ENCODE peak calls at places on chromosome 16, in four cellular contexts. H is EH, F is activated T-helper 1 cell treated with Interleukin-2 at 50 U/mL for 16 hours, M is amniotic epithelial cell. O is an unnamed sample.

GRCh38 chr16:9597967-9598730 is 506.7 kb downstream of the HAPSTR1 start:
- DNase-seq in H (no peak), M (no peak), F (no peak), O (no peak)

GRCh38 chr16:47142469-47143328 is 1.0 kb downstream of the NETO2 start:
- DNase-seq in M (peak; percentile 53), H (peak; percentile 34), F (peak; percentile 1), O (peak; percentile 45)

GRCh38 chr16:89983550-89983949 is 35.0 kb downstream of the DEF8 start:
- DNase-seq in M (no peak), F (no peak), H (no peak), O (no peak)

GRCh38 chr16:85421338-85422123 is 191.6 kb upstream of the GSE1 start:
- DNase-seq in M (no peak), F (no peak), H (no peak), O (no peak)

GRCh38 chr16:1091992-1092552 is 4.0 kb downstream of the C1QTNF8 start:
- DNase-seq in M (no peak), F (no peak), H (no peak), O (no peak)

GRCh38 chr16:85366031-85366763 is 246.9 kb upstream of the GSE1 start:
- DNase-seq in M (no peak), H (no peak), F (no peak), O (no peak)

GRCh38 chr16:12406840-12407690 is 396.6 kb downstream of the CPPED1 start:
- DNase-seq in F (no peak), M (peak; percentile 23), H (peak; percentile 56), O (no peak)

GRCh38 chr16:49700222-49700927 is 155.5 kb downstream of the ZNF423 start:
- DNase-seq in M (no peak), H (no peak), F (no peak), O (no peak)

GRCh38 chr16:73339821-73340220 is 291.9 kb upstream of the ZFHX3 start:
- DNase-seq in F (no peak), M (no peak), H (no peak), O (no peak)

GRCh38 chr16:70715113-70715711 is 29.4 kb upstream of the MTSS2 start:
- DNase-seq in F (no peak), M (peak; percentile 99), H (peak; percentile 100), O (peak; percentile 92)

GRCh38 chr16:81623365-81624102 is 155.6 kb upstream of the PLCG2 start:
- DNase-seq in H (peak; percentile 57), F (peak; percentile 35), M (peak; percentile 37), O (peak; percentile 49)

GRCh38 chr16:85707528-85708095 is 18.9 kb upstream of the GINS2 start:
- DNase-seq in F (no peak), H (no peak), M (no peak), O (no peak)

GRCh38 chr16:85310868-85311585 is 198.8 kb upstream of the CIBAR2 start:
- DNase-seq in M (no peak), H (no peak), F (peak; percentile 17), O (peak; percentile 75)

GRCh38 chr16:72561-73537 is at the start of gene RHBDF1:
- DNase-seq in H (peak; percentile 71), M (peak; percentile 35), F (no peak), O (no peak)

GRCh38 chr16:17437142-17437720 is 33.5 kb downstream of the XYLT1 start:
- DNase-seq in M (no peak), H (peak; percentile 14), F (no peak), O (no peak)

GRCh38 chr16:88866151-88866920 is at the start of gene PABPN1L:
- DNase-seq in M (no peak), H (no peak), F (no peak), O (peak; percentile 17)

GRCh38 chr16:35750701-35751104 is 2291.3 kb downstream of the TP53TG3F start:
- DNase-seq in F (no peak), M (no peak), H (no peak), O (no peak)

GRCh38 chr16:65201446-65202010 is 79.7 kb upstream of the CDH11 start:
- DNase-seq in H (no peak), M (no peak), F (no peak), O (no peak)

GRCh38 chr16:18050234-18050633 is 286.3 kb downstream of the NPIPA8 start:
- DNase-seq in H (no peak), M (no peak), F (no peak), O (no peak)

GRCh38 chr16:27579086-27579980 is 29.4 kb downstream of the KATNIP start:
- DNase-seq in M (peak; percentile 60), F (no peak), H (peak; percentile 12), O (no peak)

GRCh38 chr16:67613808-67614207 is 31.1 kb upstream of the CARMIL2 start:
- DNase-seq in H (no peak), M (peak; percentile 10), F (no peak), O (no peak)

GRCh38 chr16:79100456-79100855 is 500.1 kb downstream of the MAF start:
- DNase-seq in M (no peak), H (no peak), F (no peak), O (no peak)

GRCh38 chr16:70018254-70018653 is 67.1 kb downstream of the CLEC18A start:
- DNase-seq in F (peak; percentile 22), H (peak; percentile 18), M (peak; percentile 26), O (peak; percentile 47)

GRCh38 chr16:62644030-62644812 is 608.0 kb upstream of the CDH8 start:
- DNase-seq in M (no peak), H (no peak), F (no peak), O (no peak)

GRCh38 chr16:20774703-20775362 is 11.0 kb downstream of the ACSM3 start:
- DNase-seq in F (peak; percentile 7), H (peak; percentile 69), M (peak; percentile 54), O (peak; percentile 25)

GRCh38 chr16:71249399-71249798 is 18.9 kb upstream of the HYDIN start:
- DNase-seq in H (no peak), F (no peak), M (no peak), O (no peak)

GRCh38 chr16:12646490-12647274 is 157.0 kb downstream of the CPPED1 start:
- DNase-seq in F (no peak), M (no peak), H (peak; percentile 63), O (no peak)

GRCh38 chr16:3498988-3499387 is 1.8 kb upstream of the CLUAP1 start:
- DNase-seq in H (no peak), F (no peak), M (no peak), O (no peak)

GRCh38 chr16:55572439-55572838 is 6.0 kb downstream of the CAPNS2 start:
- DNase-seq in M (no peak), F (no peak), H (no peak), O (no peak)

GRCh38 chr16:19210175-19210924 is 42.3 kb downstream of the SYT17 start:
- DNase-seq in F (no peak), M (peak; percentile 6), H (peak; percentile 14), O (no peak)

GRCh38 chr16:68228652-68229051 is 7.3 kb downstream of the ESRP2 start:
- DNase-seq in F (no peak), H (no peak), M (no peak), O (no peak)

GRCh38 chr16:11675561-11676511 is 7.6 kb downstream of the SNN start:
- DNase-seq in F (no peak), H (no peak), M (peak; percentile 30), O (peak; percentile 86)

GRCh38 chr16:66486773-66487579 is 59.9 kb downstream of the BEAN1 start:
- DNase-seq in M (peak; percentile 79), H (peak; percentile 70), F (no peak), O (no peak)

GRCh38 chr16:48158296-48158695 is 2.5 kb upstream of the ABCC12 start:
- DNase-seq in H (peak; percentile 56), F (no peak), M (peak; percentile 71), O (no peak)

GRCh38 chr16:68782198-68783174 is 45.4 kb downstream of the CDH1 start:
- DNase-seq in H (no peak), M (peak; percentile 61), F (no peak), O (no peak)

GRCh38 chr16:11233727-11234376 is 22.2 kb downstream of the SOCS1 start:
- DNase-seq in M (no peak), F (peak; percentile 38), H (no peak), O (no peak)

O was measured in G401.